ENCODE peak calls at places on chromosomes 12 and 14, in nine cellular contexts. A is Caco-2, I is bronchial epithelial cell, D is tibial artery, Y is AG04449, Q is OCI-LY7, G is pancreas, T is IMR-90, V is spleen. M is an unnamed sample.

GRCh38 chr14:96479435-96480146 is 22.6 kb upstream of the PAPOLA start:
- DNase-seq in Y (no peak), T (peak; percentile 44), A (no peak), I (no peak), Q (no peak), D (no peak), G (no peak), V (no peak), M (no peak)

GRCh38 chr12:62722971-62723680 is 211.8 kb downstream of the PPM1H start:
- DNase-seq in Y (no peak), V (no peak), A (no peak), T (peak; percentile 60), D (no peak), Q (no peak), I (no peak), G (no peak), M (no peak)

GRCh38 chr12:22935090-22935489 is 310.1 kb downstream of the ETNK1 start:
- DNase-seq in T (no peak), A (no peak), G (no peak), Q (no peak), I (no peak), Y (no peak), V (no peak), D (no peak), M (no peak)

GRCh38 chr14:57871487-57872080 is 5.7 kb upstream of the SLC35F4 start:
- DNase-seq in Y (no peak), D (no peak), I (peak; percentile 39), G (no peak), T (peak; percentile 28), V (no peak), Q (peak; percentile 38), A (peak; percentile 37), M (no peak)

GRCh38 chr12:56808954-56809353 is 45.8 kb downstream of the HSD17B6 start:
- DNase-seq in A (no peak), Q (peak; percentile 9), I (peak; percentile 17), T (no peak), Y (no peak), D (no peak), G (no peak), V (no peak), M (no peak)

GRCh38 chr14:32738206-32738871 is 200.3 kb upstream of the NPAS3 start:
- DNase-seq in V (no peak), D (no peak), T (no peak), G (no peak), Q (no peak), I (peak; percentile 76), A (no peak), Y (no peak), M (no peak)

GRCh38 chr14:34699873-34700621 is 14.3 kb downstream of the CFL2 start:
- DNase-seq in G (no peak), Y (no peak), T (peak; percentile 93), I (peak; percentile 97), Q (no peak), D (no peak), V (no peak), A (no peak), M (no peak)

GRCh38 chr14:22002860-22003284 is 329.3 kb upstream of the OR4E1 start:
- DNase-seq in Y (no peak), V (no peak), I (no peak), T (no peak), G (no peak), D (no peak), Q (peak; percentile 31), A (peak; percentile 17), M (no peak)

GRCh38 chr14:73610692-73611091 is 1.6 kb upstream of the ACOT6 start:
- DNase-seq in D (no peak), Q (no peak), I (peak; percentile 26), A (no peak), G (no peak), Y (no peak), T (peak; percentile 22), V (no peak), M (no peak)

GRCh38 chr12:78887008-78887407 is 22.4 kb downstream of the SYT1 start:
- DNase-seq in G (no peak), A (no peak), I (peak; percentile 87), V (no peak), T (peak; percentile 80), Y (no peak), D (no peak), Q (no peak), M (no peak)

GRCh38 chr12:95859947-95860850 is 1.4 kb downstream of the SNRPF start:
- DNase-seq in V (no peak), D (no peak), I (no peak), Y (no peak), G (no peak), A (no peak), T (no peak), Q (no peak), M (no peak)

GRCh38 chr12:95857799-95858198 is 953 bp upstream of the SNRPF start:
- DNase-seq in G (no peak), V (no peak), Y (no peak), I (no peak), Q (no peak), A (no peak), T (no peak), D (no peak), M (no peak)

GRCh38 chr12:95857151-95857550 is 1.6 kb upstream of the SNRPF start:
- DNase-seq in Q (no peak), G (no peak), D (no peak), V (no peak), Y (no peak), A (no peak), I (no peak), T (no peak), M (no peak)

GRCh38 chr12:95859344-95859816 is 628 bp downstream of the SNRPF start:
- DNase-seq in A (peak; percentile 15), I (peak; percentile 36), Y (no peak), Q (peak; percentile 15), D (no peak), T (peak; percentile 31), V (no peak), G (no peak), M (no peak)

DNA sequence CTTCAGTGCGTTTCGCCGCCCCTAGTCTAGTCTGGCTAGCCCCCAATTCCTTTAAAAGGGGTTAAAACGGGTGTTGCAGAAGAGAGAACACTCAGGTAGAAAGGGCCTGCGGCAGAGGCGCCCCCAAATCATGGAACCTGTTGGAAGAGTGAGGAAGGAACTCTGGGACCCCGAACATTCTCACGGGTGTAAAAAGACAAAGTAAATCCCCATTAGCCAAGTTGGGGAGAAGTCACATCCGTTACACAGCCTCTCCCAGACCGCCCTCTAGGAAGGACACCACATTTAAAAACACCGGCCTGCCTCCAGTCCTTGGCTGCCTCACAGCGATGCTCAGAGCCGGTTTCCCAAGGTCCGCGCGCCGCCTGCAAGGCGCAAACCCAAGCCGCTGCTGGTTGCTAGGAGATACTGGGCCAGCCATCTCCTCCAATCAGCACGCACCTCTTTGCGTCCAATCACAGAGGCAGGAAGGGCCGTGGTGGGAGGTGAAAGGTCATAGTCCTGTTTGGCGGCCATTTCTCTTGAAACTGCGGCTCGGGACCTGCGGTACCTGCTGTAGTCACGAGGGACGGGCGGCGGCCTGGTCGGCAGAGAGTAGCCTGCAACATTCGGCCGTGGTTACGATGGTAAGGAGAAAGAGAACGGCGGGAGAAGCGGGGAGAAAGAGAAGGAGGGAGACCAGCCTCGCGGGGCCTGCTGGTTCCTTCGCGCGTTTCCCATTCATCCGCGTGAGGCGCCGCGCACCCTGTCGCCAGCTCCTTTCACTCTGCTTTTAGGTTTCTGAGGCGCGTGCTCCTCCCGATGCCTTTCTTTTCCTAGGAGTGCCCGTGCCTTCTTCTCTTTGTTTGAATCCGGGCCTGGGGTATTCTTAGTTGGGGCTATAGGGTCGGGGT is at the start of gene SNRPF:
- DNase-seq in Q (peak; percentile 96), V (peak; percentile 95), A (peak; percentile 97), G (peak; percentile 95), Y (peak; percentile 77), T (peak; percentile 97), D (peak; percentile 97), I (peak; percentile 95), M (peak; percentile 96)
- TF ChIP-seq CTCF in Q (peak; percentile 27), V (peak; percentile 22), A (no peak), G (no peak), Y (no peak), T (no peak), D (no peak), I (peak; percentile 29), M (peak; percentile 59)

DNA sequence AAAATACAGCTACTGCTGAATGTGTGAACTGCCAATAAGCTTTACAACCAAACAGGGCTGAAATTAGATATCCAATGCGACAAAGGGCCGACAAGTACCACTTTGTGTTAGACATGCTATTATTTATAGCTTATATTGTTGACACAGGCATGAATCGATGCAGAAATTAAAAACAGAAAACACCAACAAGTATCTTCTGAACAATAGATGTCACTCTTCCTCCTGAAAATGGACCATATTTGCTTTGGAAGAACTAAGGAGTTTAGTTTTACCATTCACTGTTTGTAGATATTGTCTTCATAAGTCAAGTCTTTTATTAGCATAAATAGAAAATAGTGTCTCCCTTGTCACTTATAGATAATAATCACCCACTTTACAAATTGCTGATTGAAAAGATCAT is 86.5 kb downstream of the LRIG3 start:
- DNase-seq in T (no peak), I (peak; percentile 29), V (no peak), G (no peak), Q (no peak), D (no peak), A (no peak), Y (no peak), M (no peak)
- TF ChIP-seq CTCF in T (no peak), I (no peak), V (no peak), G (no peak), Q (no peak), D (no peak), A (no peak), Y (no peak), M (no peak)

GRCh38 chr12:50087159-50087558 is 2.0 kb downstream of the SMARCD1 start:
- DNase-seq in Q (no peak), D (no peak), V (peak; percentile 31), I (no peak), A (no peak), T (no peak), G (no peak), Y (no peak), M (no peak)

GRCh38 chr12:50085615-50085928 is 430 bp downstream of the SMARCD1 start:
- DNase-seq in Q (peak; percentile 80), D (no peak), G (no peak), A (no peak), T (no peak), V (no peak), Y (no peak), I (no peak), M (no peak)

GRCh38 chr12:50086148-50086547 is 1.0 kb downstream of the SMARCD1 start:
- DNase-seq in A (no peak), D (no peak), I (no peak), Y (no peak), G (no peak), T (no peak), Q (peak; percentile 32), V (peak; percentile 77), M (peak; percentile 65)

GRCh38 chr12:50083301-50083700 is 1.8 kb upstream of the SMARCD1 start:
- DNase-seq in A (no peak), D (no peak), Y (no peak), G (no peak), T (no peak), Q (no peak), I (no peak), V (peak; percentile 47), M (no peak)

GRCh38 chr12:50084775-50085614 is at the start of gene SMARCD1:
- DNase-seq in V (peak; percentile 99), I (peak; percentile 76), A (peak; percentile 97), Q (peak; percentile 96), Y (no peak), T (peak; percentile 91), D (peak; percentile 96), G (peak; percentile 89), M (peak; percentile 96)
- TF ChIP-seq CTCF in V (peak; percentile 56), I (peak; percentile 79), A (peak; percentile 87), Q (peak; percentile 85), Y (peak; percentile 72), T (peak; percentile 72), D (peak; percentile 19), G (no peak), M (peak; percentile 80)

GRCh38 chr14:94681300-94682060 is 69.3 kb downstream of the SERPINA3 start:
- DNase-seq in T (peak; percentile 42), D (peak; percentile 51), I (peak; percentile 46), Y (no peak), Q (peak; percentile 10), V (no peak), G (no peak), A (peak; percentile 35), M (no peak)
- TF ChIP-seq CTCF in T (peak; percentile 65), D (peak; percentile 24), I (peak; percentile 59), Y (peak; percentile 73), Q (peak; percentile 66), V (peak; percentile 61), G (peak; percentile 27), A (peak; percentile 37), M (peak; percentile 82)

M was measured in chondrocyte.